ENCODE peak calls at places on chromosomes 1 and 21, in four cellular contexts. One of them, this sample, is unnamed.

GRCh38 chr1:185936641-185937040 is 202.4 kb downstream of the HMCN1 start:
- DNase-seq in 8988T: no peak
- DNase-seq in heart right ventricle: no peak
- DNase-seq in activated CD8-positive, alpha-beta memory T cell treated with anti-CD3 and anti-CD28 coated beads, Interleukin-2, amount 50 U/mL, for 4 hours: no peak
- DNase-seq in this sample: no peak

GRCh38 chr1:234922987-234923386 is 205.7 kb downstream of the TOMM20 start:
- DNase-seq in activated CD8-positive, alpha-beta memory T cell treated with anti-CD3 and anti-CD28 coated beads, Interleukin-2, amount 50 U/mL, for 4 hours: no peak
- DNase-seq in heart right ventricle: no peak
- DNase-seq in 8988T: no peak
- DNase-seq in this sample: no peak

GRCh38 chr1:81634294-81634693 is 166.4 kb upstream of the ADGRL2 start:
- DNase-seq in heart right ventricle: no peak
- DNase-seq in 8988T: no peak
- DNase-seq in activated CD8-positive, alpha-beta memory T cell treated with anti-CD3 and anti-CD28 coated beads, Interleukin-2, amount 50 U/mL, for 4 hours: no peak
- DNase-seq in this sample: no peak

GRCh38 chr1:11802616-11802972 is 3.2 kb downstream of the MTHFR start:
- DNase-seq in 8988T: no peak
- DNase-seq in activated CD8-positive, alpha-beta memory T cell treated with anti-CD3 and anti-CD28 coated beads, Interleukin-2, amount 50 U/mL, for 4 hours: no peak
- DNase-seq in heart right ventricle: peak; percentile 43
- DNase-seq in this sample: no peak

GRCh38 chr1:18877282-18877681 is 17.8 kb upstream of the TAS1R2 start:
- DNase-seq in 8988T: no peak
- DNase-seq in activated CD8-positive, alpha-beta memory T cell treated with anti-CD3 and anti-CD28 coated beads, Interleukin-2, amount 50 U/mL, for 4 hours: no peak
- DNase-seq in heart right ventricle: no peak
- DNase-seq in this sample: no peak

GRCh38 chr1:26358411-26359384 is 4.8 kb upstream of the CRYBG2 start:
- DNase-seq in activated CD8-positive, alpha-beta memory T cell treated with anti-CD3 and anti-CD28 coated beads, Interleukin-2, amount 50 U/mL, for 4 hours: peak; percentile 73
- DNase-seq in heart right ventricle: no peak
- DNase-seq in 8988T: no peak
- DNase-seq in this sample: peak; percentile 82

GRCh38 chr1:189962171-189962570 is 515.5 kb downstream of the BRINP3 start:
- DNase-seq in 8988T: no peak
- DNase-seq in activated CD8-positive, alpha-beta memory T cell treated with anti-CD3 and anti-CD28 coated beads, Interleukin-2, amount 50 U/mL, for 4 hours: no peak
- DNase-seq in heart right ventricle: no peak
- DNase-seq in this sample: no peak

GRCh38 chr1:74771913-74772515 is 39.1 kb downstream of the TYW3 start:
- DNase-seq in heart right ventricle: peak; percentile 9
- DNase-seq in activated CD8-positive, alpha-beta memory T cell treated with anti-CD3 and anti-CD28 coated beads, Interleukin-2, amount 50 U/mL, for 4 hours: no peak
- DNase-seq in 8988T: no peak
- DNase-seq in this sample: no peak

GRCh38 chr1:225777058-225777582 is 506 bp upstream of the SRP9 start:
- DNase-seq in 8988T: no peak
- DNase-seq in activated CD8-positive, alpha-beta memory T cell treated with anti-CD3 and anti-CD28 coated beads, Interleukin-2, amount 50 U/mL, for 4 hours: no peak
- DNase-seq in heart right ventricle: no peak
- DNase-seq in this sample: no peak

GRCh38 chr21:20802201-20802600 is 196.0 kb upstream of the NCAM2 start:
- DNase-seq in 8988T: no peak
- DNase-seq in activated CD8-positive, alpha-beta memory T cell treated with anti-CD3 and anti-CD28 coated beads, Interleukin-2, amount 50 U/mL, for 4 hours: no peak
- DNase-seq in heart right ventricle: no peak
- DNase-seq in this sample: no peak

GRCh38 chr1:101995984-101996731 is 568 bp downstream of the OLFM3 start:
- DNase-seq in heart right ventricle: no peak
- DNase-seq in activated CD8-positive, alpha-beta memory T cell treated with anti-CD3 and anti-CD28 coated beads, Interleukin-2, amount 50 U/mL, for 4 hours: no peak
- DNase-seq in 8988T: no peak
- DNase-seq in this sample: no peak

This sample was measured in Peyer's patch.